ENCODE peak calls at places on chromosomes 13 and 19, in eight cellular contexts. One of them, this sample, is unnamed.

GRCh38 chr13:31119966-31120733 is 41.6 kb downstream of the HSPH1 start:
- DNase-seq in body of pancreas: no peak
- DNase-seq in suprapubic skin: no peak
- DNase-seq in breast epithelium: no peak
- DNase-seq in sigmoid colon: no peak
- DNase-seq in Peyer's patch: no peak
- DNase-seq in adrenal gland: no peak
- DNase-seq in A549: no peak
- DNase-seq in this sample: no peak

GRCh38 chr19:51980116-51980736 is 6.4 kb downstream of the ZNF350 start:
- DNase-seq in Peyer's patch: no peak
- DNase-seq in body of pancreas: no peak
- DNase-seq in sigmoid colon: no peak
- DNase-seq in breast epithelium: no peak
- DNase-seq in adrenal gland: no peak
- DNase-seq in A549: no peak
- DNase-seq in suprapubic skin: no peak
- DNase-seq in this sample: no peak

GRCh38 chr13:36453518-36453917 is 21.2 kb downstream of the CCNA1 start:
- DNase-seq in Peyer's patch: no peak
- DNase-seq in adrenal gland: no peak
- DNase-seq in A549: no peak
- DNase-seq in body of pancreas: no peak
- DNase-seq in breast epithelium: no peak
- DNase-seq in sigmoid colon: no peak
- DNase-seq in suprapubic skin: no peak
- DNase-seq in this sample: no peak

GRCh38 chr13:41610426-41610825 is 153.1 kb downstream of the RGCC start:
- DNase-seq in Peyer's patch: no peak
- DNase-seq in body of pancreas: no peak
- DNase-seq in A549: no peak
- DNase-seq in adrenal gland: no peak
- DNase-seq in breast epithelium: no peak
- DNase-seq in suprapubic skin: no peak
- DNase-seq in sigmoid colon: no peak
- DNase-seq in this sample: no peak

GRCh38 chr19:55070755-55071502 is 4.7 kb upstream of the EPS8L1 start:
- DNase-seq in body of pancreas: no peak
- DNase-seq in suprapubic skin: no peak
- DNase-seq in A549: peak
- DNase-seq in Peyer's patch: peak
- DNase-seq in adrenal gland: no peak
- DNase-seq in sigmoid colon: no peak
- DNase-seq in breast epithelium: peak
- DNase-seq in this sample: no peak

GRCh38 chr13:111629933-111630332 is 309.5 kb downstream of the TEX29 start:
- DNase-seq in A549: no peak
- DNase-seq in breast epithelium: no peak
- DNase-seq in body of pancreas: no peak
- DNase-seq in sigmoid colon: no peak
- DNase-seq in adrenal gland: no peak
- DNase-seq in suprapubic skin: no peak
- DNase-seq in Peyer's patch: no peak
- DNase-seq in this sample: no peak

GRCh38 chr19:41957838-41958366 is 1.2 kb downstream of the RABAC1 start:
- DNase-seq in Peyer's patch: peak
- DNase-seq in breast epithelium: peak
- DNase-seq in A549: peak
- DNase-seq in body of pancreas: peak
- DNase-seq in adrenal gland: peak
- DNase-seq in sigmoid colon: peak
- DNase-seq in suprapubic skin: no peak
- DNase-seq in this sample: peak

GRCh38 chr19:55179570-55180484 is at the start of gene SYT5:
- DNase-seq in A549: peak
- DNase-seq in body of pancreas: peak
- DNase-seq in sigmoid colon: no peak
- DNase-seq in breast epithelium: no peak
- DNase-seq in Peyer's patch: peak
- DNase-seq in suprapubic skin: no peak
- DNase-seq in adrenal gland: peak
- DNase-seq in this sample: peak

GRCh38 chr19:1853295-1854031 is 5.2 kb upstream of the REXO1 start:
- DNase-seq in body of pancreas: peak
- DNase-seq in suprapubic skin: no peak
- DNase-seq in breast epithelium: peak
- DNase-seq in sigmoid colon: peak
- DNase-seq in adrenal gland: peak
- DNase-seq in A549: peak
- DNase-seq in Peyer's patch: peak
- DNase-seq in this sample: peak

GRCh38 chr19:20167020-20167644 is at the start of gene ZNF486:
- DNase-seq in sigmoid colon: peak
- DNase-seq in breast epithelium: peak
- DNase-seq in suprapubic skin: peak
- DNase-seq in A549: no peak
- DNase-seq in Peyer's patch: peak
- DNase-seq in adrenal gland: peak
- DNase-seq in body of pancreas: peak
- DNase-seq in this sample: peak
- TF ChIP-seq POLR2A in sigmoid colon: peak
- TF ChIP-seq POLR2A in breast epithelium: no peak
- TF ChIP-seq POLR2A in suprapubic skin: peak
- TF ChIP-seq POLR2A in A549: no peak
- TF ChIP-seq POLR2A in Peyer's patch: peak
- TF ChIP-seq POLR2A in adrenal gland: no peak
- TF ChIP-seq POLR2A in body of pancreas: peak
- TF ChIP-seq POLR2A in this sample: no peak

GRCh38 chr13:45464687-45465453 is at the start of gene COG3:
- DNase-seq in adrenal gland: peak
- DNase-seq in sigmoid colon: peak
- DNase-seq in breast epithelium: peak
- DNase-seq in suprapubic skin: peak
- DNase-seq in body of pancreas: peak
- DNase-seq in Peyer's patch: peak
- DNase-seq in A549: peak
- DNase-seq in this sample: peak
- TF ChIP-seq POLR2A in adrenal gland: peak
- TF ChIP-seq POLR2A in sigmoid colon: peak
- TF ChIP-seq POLR2A in breast epithelium: peak
- TF ChIP-seq POLR2A in suprapubic skin: peak
- TF ChIP-seq POLR2A in body of pancreas: peak
- TF ChIP-seq POLR2A in Peyer's patch: peak
- TF ChIP-seq POLR2A in A549: peak
- TF ChIP-seq POLR2A in this sample: peak

DNA sequence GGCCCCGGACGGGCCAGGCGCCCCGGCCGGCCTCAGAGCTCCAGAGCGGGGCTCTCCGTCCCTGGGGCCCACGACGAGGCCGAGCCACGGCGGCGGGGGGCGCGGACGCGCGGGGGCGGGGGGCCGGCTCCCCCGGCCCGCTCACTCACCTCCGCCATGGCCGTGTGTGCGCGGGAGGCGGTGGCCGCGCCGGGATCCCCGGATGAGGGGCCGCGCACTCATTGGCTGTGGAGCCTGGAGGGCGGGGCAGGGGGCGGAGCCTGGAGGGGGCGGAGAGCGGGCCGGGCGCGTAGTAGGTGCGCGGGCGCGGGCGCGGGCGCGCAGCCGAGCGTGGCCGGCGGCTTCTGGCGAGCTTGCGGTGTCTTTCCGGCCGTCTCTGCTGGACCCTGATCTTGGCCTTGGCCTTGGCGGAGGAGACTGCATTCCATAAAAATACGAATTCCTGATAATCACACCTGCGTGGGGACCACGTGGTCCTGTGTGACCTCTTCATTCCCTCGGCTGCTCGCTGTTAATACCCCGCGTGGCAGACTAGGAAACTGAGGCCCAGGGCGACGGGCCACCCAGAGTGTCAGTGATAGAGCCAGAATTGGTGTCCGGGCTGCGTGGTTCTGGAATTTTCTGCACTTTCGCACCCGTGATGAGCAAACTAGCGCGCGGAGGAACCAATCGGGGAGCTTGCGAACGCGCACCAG is at the start of gene MIER2:
- DNase-seq in A549: peak
- DNase-seq in Peyer's patch: peak
- DNase-seq in sigmoid colon: peak
- DNase-seq in suprapubic skin: no peak
- DNase-seq in adrenal gland: peak
- DNase-seq in breast epithelium: peak
- DNase-seq in body of pancreas: peak
- DNase-seq in this sample: peak
- TF ChIP-seq POLR2A in A549: peak
- TF ChIP-seq POLR2A in Peyer's patch: no peak
- TF ChIP-seq POLR2A in sigmoid colon: no peak
- TF ChIP-seq POLR2A in suprapubic skin: no peak
- TF ChIP-seq POLR2A in adrenal gland: no peak
- TF ChIP-seq POLR2A in breast epithelium: no peak
- TF ChIP-seq POLR2A in body of pancreas: no peak
- TF ChIP-seq POLR2A in this sample: no peak

DNA sequence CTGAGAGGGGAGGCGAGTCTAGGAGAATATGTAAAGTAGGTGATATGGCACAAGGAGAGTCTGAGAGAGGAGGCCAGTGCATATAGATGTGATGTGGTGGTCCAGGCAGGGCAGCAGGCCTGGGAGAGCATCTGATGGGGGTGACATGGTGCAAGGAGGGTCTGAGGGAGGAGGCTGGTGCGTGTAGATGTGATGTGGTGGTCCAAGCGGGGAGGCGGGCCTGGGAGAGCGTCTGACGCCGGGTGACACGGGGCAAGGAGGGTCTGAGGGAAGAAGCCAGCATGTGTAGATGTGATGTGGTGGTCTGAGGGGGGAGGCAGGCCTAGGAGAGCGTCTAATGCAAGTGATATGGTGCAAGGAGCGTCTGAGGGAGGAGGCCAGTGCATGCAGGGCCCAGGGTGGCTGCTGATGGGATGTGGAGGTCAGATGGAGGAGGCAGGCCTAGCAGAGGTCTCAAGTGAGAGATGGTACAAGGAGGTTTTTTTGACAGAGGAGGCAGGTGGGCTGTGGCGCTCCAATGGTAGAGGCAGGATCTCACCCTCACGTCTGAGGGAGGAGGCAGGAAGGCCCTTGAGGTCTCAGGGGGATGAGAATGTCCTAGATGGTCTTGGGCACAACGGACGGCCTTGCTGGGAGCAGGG is 16.2 kb downstream of the NFIC start:
- DNase-seq in breast epithelium: no peak
- DNase-seq in suprapubic skin: no peak
- DNase-seq in adrenal gland: no peak
- DNase-seq in body of pancreas: no peak
- DNase-seq in A549: no peak
- DNase-seq in sigmoid colon: no peak
- DNase-seq in Peyer's patch: no peak
- DNase-seq in this sample: no peak
- TF ChIP-seq POLR2A in breast epithelium: no peak
- TF ChIP-seq POLR2A in suprapubic skin: no peak
- TF ChIP-seq POLR2A in adrenal gland: no peak
- TF ChIP-seq POLR2A in body of pancreas: no peak
- TF ChIP-seq POLR2A in A549: no peak
- TF ChIP-seq POLR2A in sigmoid colon: no peak
- TF ChIP-seq POLR2A in Peyer's patch: no peak
- TF ChIP-seq POLR2A in this sample: no peak

GRCh38 chr19:12484371-12485322 is at the start of gene ZNF709:
- DNase-seq in sigmoid colon: peak
- DNase-seq in breast epithelium: peak
- DNase-seq in adrenal gland: peak
- DNase-seq in body of pancreas: peak
- DNase-seq in suprapubic skin: peak
- DNase-seq in A549: no peak
- DNase-seq in Peyer's patch: peak
- DNase-seq in this sample: peak
- TF ChIP-seq POLR2A in sigmoid colon: peak
- TF ChIP-seq POLR2A in breast epithelium: no peak
- TF ChIP-seq POLR2A in adrenal gland: no peak
- TF ChIP-seq POLR2A in body of pancreas: peak
- TF ChIP-seq POLR2A in suprapubic skin: no peak
- TF ChIP-seq POLR2A in A549: no peak
- TF ChIP-seq POLR2A in Peyer's patch: no peak
- TF ChIP-seq POLR2A in this sample: no peak

GRCh38 chr13:27970382-27971235 is 1.5 kb upstream of the CDX2 start:
- DNase-seq in Peyer's patch: peak
- DNase-seq in suprapubic skin: peak
- DNase-seq in body of pancreas: no peak
- DNase-seq in adrenal gland: no peak
- DNase-seq in breast epithelium: no peak
- DNase-seq in A549: no peak
- DNase-seq in sigmoid colon: no peak
- DNase-seq in this sample: no peak
- TF ChIP-seq POLR2A in Peyer's patch: no peak
- TF ChIP-seq POLR2A in suprapubic skin: no peak
- TF ChIP-seq POLR2A in body of pancreas: no peak
- TF ChIP-seq POLR2A in adrenal gland: no peak
- TF ChIP-seq POLR2A in breast epithelium: no peak
- TF ChIP-seq POLR2A in A549: no peak
- TF ChIP-seq POLR2A in sigmoid colon: no peak
- TF ChIP-seq POLR2A in this sample: no peak

GRCh38 chr19:40798997-40799557 is at the start of gene EGLN2:
- DNase-seq in adrenal gland: no peak
- DNase-seq in suprapubic skin: no peak
- DNase-seq in breast epithelium: no peak
- DNase-seq in body of pancreas: no peak
- DNase-seq in Peyer's patch: no peak
- DNase-seq in sigmoid colon: no peak
- DNase-seq in A549: no peak
- DNase-seq in this sample: peak
- TF ChIP-seq POLR2A in adrenal gland: peak
- TF ChIP-seq POLR2A in suprapubic skin: no peak
- TF ChIP-seq POLR2A in breast epithelium: no peak
- TF ChIP-seq POLR2A in body of pancreas: no peak
- TF ChIP-seq POLR2A in Peyer's patch: peak
- TF ChIP-seq POLR2A in sigmoid colon: no peak
- TF ChIP-seq POLR2A in A549: peak
- TF ChIP-seq POLR2A in this sample: no peak

GRCh38 chr19:32406161-32407003 is 812 bp downstream of the DPY19L3 start:
- DNase-seq in breast epithelium: no peak
- DNase-seq in body of pancreas: no peak
- DNase-seq in suprapubic skin: no peak
- DNase-seq in sigmoid colon: no peak
- DNase-seq in A549: no peak
- DNase-seq in Peyer's patch: no peak
- DNase-seq in adrenal gland: no peak
- DNase-seq in this sample: no peak

GRCh38 chr19:32407004-32407992 is 1.7 kb downstream of the DPY19L3 start:
- DNase-seq in sigmoid colon: peak
- DNase-seq in breast epithelium: no peak
- DNase-seq in body of pancreas: peak
- DNase-seq in A549: no peak
- DNase-seq in Peyer's patch: no peak
- DNase-seq in adrenal gland: no peak
- DNase-seq in suprapubic skin: no peak
- DNase-seq in this sample: no peak

GRCh38 chr19:32404213-32404938 is 1.2 kb upstream of the DPY19L3 start:
- DNase-seq in body of pancreas: no peak
- DNase-seq in breast epithelium: no peak
- DNase-seq in Peyer's patch: no peak
- DNase-seq in suprapubic skin: no peak
- DNase-seq in sigmoid colon: no peak
- DNase-seq in A549: no peak
- DNase-seq in adrenal gland: no peak
- DNase-seq in this sample: no peak

GRCh38 chr19:32404939-32405430 is 585 bp upstream of the DPY19L3 start:
- DNase-seq in body of pancreas: peak
- DNase-seq in sigmoid colon: peak
- DNase-seq in adrenal gland: peak
- DNase-seq in A549: no peak
- DNase-seq in suprapubic skin: no peak
- DNase-seq in Peyer's patch: peak
- DNase-seq in breast epithelium: peak
- DNase-seq in this sample: peak

GRCh38 chr19:32405431-32406160 is at the start of gene DPY19L3:
- DNase-seq in sigmoid colon: peak
- DNase-seq in Peyer's patch: peak
- DNase-seq in breast epithelium: peak
- DNase-seq in adrenal gland: peak
- DNase-seq in suprapubic skin: peak
- DNase-seq in body of pancreas: peak
- DNase-seq in A549: peak
- DNase-seq in this sample: peak
- TF ChIP-seq POLR2A in sigmoid colon: peak
- TF ChIP-seq POLR2A in Peyer's patch: peak
- TF ChIP-seq POLR2A in breast epithelium: peak
- TF ChIP-seq POLR2A in adrenal gland: peak
- TF ChIP-seq POLR2A in suprapubic skin: peak
- TF ChIP-seq POLR2A in body of pancreas: peak
- TF ChIP-seq POLR2A in A549: peak
- TF ChIP-seq POLR2A in this sample: peak

This sample was measured in erythroblast.